ENCODE peak calls at places on chromosomes 7 and 10, in seven cellular contexts. K is cardiac muscle cell, M is GM20000, W is endothelial cell, B is brain microvascular endothelial cell, Z is H9, F is OCI-LY7. N is an unnamed sample.

GRCh38 chr7:130793855-130794618 is 60.0 kb upstream of the KLF14 start:
- DNase-seq in F (no peak), Z (no peak), K (peak), B (peak), W (no peak), M (no peak), N (no peak)

GRCh38 chr10:52198540-52198939 is 115.5 kb upstream of the DKK1 start:
- DNase-seq in F (no peak), W (no peak), K (peak), Z (no peak), M (no peak), B (peak), N (no peak)

GRCh38 chr10:100565206-100565985 is 29.7 kb downstream of the HIF1AN start:
- DNase-seq in Z (peak), B (no peak), F (no peak), M (no peak), K (no peak), W (no peak), N (no peak)

GRCh38 chr10:74824184-74825032 is 2.0 kb upstream of the KAT6B start:
- DNase-seq in Z (peak), K (peak), F (peak), M (no peak), B (no peak), W (peak), N (no peak)

GRCh38 chr10:93305122-93305521 is 177.0 kb downstream of the MYOF start:
- DNase-seq in B (no peak), K (no peak), Z (no peak), M (no peak), F (no peak), W (no peak), N (no peak)

GRCh38 chr7:143384741-143385631 is 3.8 kb downstream of the ZYX start:
- DNase-seq in Z (peak), M (no peak), B (no peak), F (no peak), K (peak), W (no peak), N (no peak)

GRCh38 chr7:158252081-158252836 is 335.4 kb downstream of the PTPRN2 start:
- DNase-seq in B (no peak), F (no peak), Z (peak), M (no peak), K (no peak), W (no peak), N (peak)

GRCh38 chr7:4325732-4326131 is 356.4 kb upstream of the FOXK1 start:
- DNase-seq in K (no peak), Z (no peak), M (no peak), F (no peak), B (no peak), W (no peak), N (no peak)

GRCh38 chr10:103265712-103266329 is 11.1 kb upstream of the INA start:
- DNase-seq in Z (peak), K (peak), F (peak), B (peak), W (peak), M (peak), N (peak)

GRCh38 chr10:121165276-121165675 is 314.1 kb downstream of the WDR11 start:
- DNase-seq in Z (no peak), B (peak), K (peak), M (no peak), F (no peak), W (no peak), N (no peak)

GRCh38 chr10:22230331-22230833 is 12.6 kb upstream of the EBLN1 start:
- DNase-seq in K (peak), M (peak), F (peak), W (peak), Z (no peak), B (peak), N (no peak)

GRCh38 chr10:72316748-72317435 is 37.8 kb downstream of the DNAJB12 start:
- DNase-seq in Z (no peak), W (no peak), K (no peak), F (peak), B (no peak), M (no peak), N (no peak)

GRCh38 chr10:110007171-110007700 is 548 bp upstream of the ADD3 start:
- DNase-seq in F (no peak), B (no peak), K (no peak), Z (no peak), M (peak), W (no peak), N (no peak)

GRCh38 chr10:30160431-30160982 is 101.1 kb upstream of the JCAD start:
- DNase-seq in M (peak), F (no peak), Z (no peak), K (peak), B (no peak), W (no peak), N (no peak)

GRCh38 chr7:96547371-96547811 is 162.3 kb downstream of the SEM1 start:
- DNase-seq in W (no peak), F (no peak), B (no peak), Z (no peak), K (no peak), M (no peak), N (no peak)

GRCh38 chr7:141071855-141072547 is 1.9 kb upstream of the TMEM178B start:
- DNase-seq in K (no peak), F (no peak), Z (peak), B (no peak), W (no peak), M (no peak), N (no peak)

GRCh38 chr7:128842674-128843641 is 12.8 kb downstream of the FLNC start:
- DNase-seq in W (no peak), K (no peak), B (no peak), M (no peak), Z (no peak), F (no peak), N (no peak)

GRCh38 chr10:71314028-71314693 is 4.9 kb upstream of the SLC29A3 start:
- DNase-seq in F (peak), M (peak), K (peak), W (peak), Z (peak), B (no peak), N (no peak)

GRCh38 chr10:126705951-126706565 is 35.6 kb upstream of the C10orf90 start:
- DNase-seq in B (no peak), F (no peak), K (no peak), Z (no peak), M (no peak), W (no peak), N (no peak)

GRCh38 chr7:124667754-124668153 is 97.8 kb downstream of the GPR37 start:
- DNase-seq in Z (no peak), F (no peak), B (no peak), K (no peak), W (no peak), M (no peak), N (no peak)

GRCh38 chr10:36888925-36889573 is 236.3 kb upstream of the ANKRD30A start:
- DNase-seq in W (peak), B (peak), F (peak), K (peak), Z (peak), M (peak), N (no peak)

GRCh38 chr10:86632009-86632800 is 22.1 kb upstream of the OPN4 start:
- DNase-seq in F (no peak), W (peak), M (no peak), K (peak), Z (peak), B (no peak), N (no peak)

GRCh38 chr7:78794101-78794500 is 659.4 kb downstream of the MAGI2 start:
- DNase-seq in F (no peak), B (peak), K (no peak), M (no peak), W (no peak), Z (no peak), N (no peak)

GRCh38 chr10:104076743-104077160 is 8.9 kb downstream of the COL17A1 start:
- DNase-seq in Z (peak), K (peak), M (no peak), F (no peak), W (no peak), B (peak), N (no peak)

GRCh38 chr10:87865201-87866025 is 2.0 kb downstream of the PTEN start:
- DNase-seq in M (no peak), B (no peak), F (peak), W (no peak), Z (no peak), K (no peak), N (no peak)

GRCh38 chr10:67663449-67664087 is 32.4 kb downstream of the CTNNA3 start:
- DNase-seq in F (no peak), K (no peak), W (no peak), Z (peak), B (no peak), M (no peak), N (no peak)

GRCh38 chr10:34491666-34492065 is 323.4 kb downstream of the PARD3 start:
- DNase-seq in K (peak), Z (no peak), M (no peak), B (peak), W (no peak), F (no peak), N (no peak)
- TF ChIP-seq CTCF in K (no peak), Z (no peak), M (no peak), B (no peak), W (no peak), F (no peak), N (no peak)

DNA sequence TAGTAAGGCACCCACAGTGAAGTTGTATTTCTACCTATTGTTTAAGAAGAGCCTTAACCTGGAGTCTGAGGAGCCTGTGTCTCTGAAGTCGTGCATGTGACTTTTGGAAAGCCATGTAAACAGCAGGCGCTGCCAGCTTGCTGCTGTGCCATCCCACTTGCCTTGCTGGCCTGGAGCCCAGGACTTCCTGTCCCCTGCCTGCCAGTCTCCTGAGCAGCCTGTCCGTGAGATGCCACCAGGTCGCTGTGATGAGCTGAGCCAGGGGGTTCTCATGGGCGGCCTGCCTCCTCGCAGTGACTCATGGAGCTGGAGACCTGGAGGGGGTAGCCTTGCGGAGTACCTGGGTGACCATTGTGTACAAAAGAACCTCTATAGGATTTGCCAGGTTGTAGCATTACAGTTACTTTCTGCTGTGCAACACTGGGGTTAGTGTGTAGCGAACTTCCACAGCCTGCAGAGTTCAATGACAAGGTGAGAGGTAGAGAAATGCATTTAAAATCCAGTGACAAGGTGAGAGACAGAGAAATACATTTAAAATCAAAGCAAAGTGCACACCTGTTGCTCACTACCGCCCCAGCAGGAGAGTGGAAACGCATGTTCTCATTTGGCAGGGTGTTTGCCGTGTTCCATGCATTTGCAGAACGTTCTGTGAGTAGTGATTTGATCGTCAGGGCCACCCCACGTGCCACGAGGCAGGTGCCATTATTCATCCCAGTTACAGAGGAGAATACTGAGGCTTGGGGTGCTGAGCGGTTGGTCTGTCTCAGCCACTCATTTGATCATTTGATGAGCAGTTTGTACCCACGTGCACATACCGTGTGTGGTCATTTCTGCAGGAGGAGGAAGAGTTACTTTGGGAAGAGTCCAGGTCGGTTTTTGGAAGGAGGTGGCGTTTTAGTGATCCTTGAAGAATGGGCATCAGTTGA is 36.6 kb upstream of the BHLHA15 start:
- DNase-seq in K (no peak), B (no peak), M (no peak), Z (no peak), F (no peak), W (no peak), N (no peak)
- TF ChIP-seq CTCF in K (no peak), B (no peak), M (no peak), Z (peak), F (peak), W (no peak), N (no peak)

DNA sequence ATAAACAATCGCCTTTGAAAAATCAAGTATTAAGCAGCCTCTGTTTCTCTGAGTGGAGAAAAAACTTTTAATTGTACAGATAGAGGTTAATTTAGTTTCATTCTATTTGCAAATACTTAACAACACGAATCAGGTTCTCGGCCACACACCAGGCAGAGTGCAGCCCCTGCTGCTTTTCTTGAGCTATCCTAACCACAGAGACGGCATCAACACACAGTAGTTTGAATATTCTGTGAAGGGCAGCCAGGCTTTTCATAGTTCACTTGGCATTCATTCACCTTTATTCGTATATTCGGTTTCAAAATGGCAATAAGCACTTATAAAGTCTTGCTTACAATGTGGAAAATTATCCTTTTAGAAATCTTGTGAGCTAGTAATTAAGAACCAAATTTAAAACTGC is 5.7 kb downstream of the ADARB2 start:
- DNase-seq in W (no peak), B (no peak), F (no peak), M (no peak), K (no peak), Z (no peak), N (no peak)
- TF ChIP-seq CTCF in W (no peak), B (no peak), F (no peak), M (no peak), K (no peak), Z (no peak), N (no peak)

GRCh38 chr7:47978790-47979144 is 648 bp downstream of the HUS1 start:
- DNase-seq in F (no peak), B (no peak), K (no peak), M (no peak), W (no peak), Z (no peak), N (no peak)

GRCh38 chr7:47982610-47983009 is 3.2 kb upstream of the HUS1 start:
- DNase-seq in W (no peak), K (no peak), B (no peak), F (no peak), M (no peak), Z (no peak), N (no peak)

GRCh38 chr7:47979832-47980181 is 392 bp upstream of the HUS1 start:
- DNase-seq in K (no peak), B (no peak), Z (no peak), M (no peak), F (no peak), W (no peak), N (no peak)

GRCh38 chr7:47973739-47974138 is 5.7 kb downstream of the HUS1 start:
- DNase-seq in K (no peak), B (no peak), W (no peak), F (no peak), Z (no peak), M (no peak), N (no peak)

DNA sequence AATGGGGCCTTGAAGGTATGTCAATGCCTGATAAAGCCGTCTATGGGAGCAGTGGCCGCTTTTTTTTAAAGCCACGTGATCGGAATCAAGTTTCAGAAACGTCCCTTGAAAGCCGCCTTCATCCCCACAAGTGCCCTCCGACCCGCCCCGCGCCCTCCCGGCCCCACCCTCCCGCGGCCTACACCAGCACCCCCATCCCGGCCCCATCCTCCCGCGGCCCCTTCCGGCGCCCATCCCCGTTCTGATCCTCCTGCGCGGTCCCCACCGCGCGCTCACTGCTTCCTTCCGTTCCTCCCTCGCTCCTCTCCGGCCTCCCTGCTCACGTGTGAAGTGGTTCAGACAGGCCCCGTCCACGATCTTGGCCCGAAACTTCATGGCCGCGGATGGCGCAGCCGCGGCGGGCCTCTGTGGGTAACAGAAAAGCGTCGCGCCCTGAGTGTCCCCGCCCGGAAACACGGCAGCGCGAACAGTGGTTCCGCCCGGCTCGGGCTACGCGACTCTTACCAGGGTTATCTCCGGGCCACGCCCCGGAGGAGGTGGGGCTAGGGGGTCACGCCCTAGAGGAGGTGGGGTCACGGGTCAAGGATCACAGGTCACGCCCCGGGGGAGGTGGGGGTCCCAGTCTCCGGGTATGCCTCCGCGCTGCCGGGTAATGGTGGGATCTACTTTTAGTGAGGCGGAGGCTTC is at the start of gene HUS1:
- DNase-seq in Z (peak), M (peak), K (peak), F (peak), W (peak), B (peak), N (peak)
- TF ChIP-seq CTCF in Z (no peak), M (no peak), K (no peak), F (no peak), W (no peak), B (no peak), N (no peak)

DNA sequence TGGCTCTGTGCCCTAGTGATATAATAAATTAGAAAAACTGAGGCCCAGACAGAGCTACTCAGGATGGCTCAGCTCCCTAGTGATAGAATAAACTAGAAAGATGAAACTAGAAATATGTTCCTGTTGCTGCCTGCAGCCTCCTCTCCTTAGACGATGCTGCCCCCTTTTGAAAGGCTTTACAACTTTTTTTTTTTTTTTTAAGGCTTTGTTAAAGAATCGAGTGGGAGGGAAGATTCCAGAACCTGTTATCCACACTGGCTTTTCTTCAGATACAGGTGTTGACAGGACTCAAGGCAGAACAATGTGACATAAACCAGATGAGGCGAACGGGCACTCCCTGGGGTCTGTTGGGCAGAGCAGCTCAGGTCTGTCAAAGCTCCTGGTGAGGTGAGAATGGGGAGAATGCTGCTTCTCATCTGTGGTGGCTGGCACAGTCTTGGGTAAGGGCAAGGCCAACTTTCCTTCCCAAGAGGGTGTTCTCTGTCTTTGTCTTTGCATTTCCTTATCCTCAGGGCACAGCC is 175.1 kb downstream of the COBL start:
- DNase-seq in Z (no peak), W (peak), M (no peak), B (peak), F (peak), K (peak), N (no peak)
- TF ChIP-seq CTCF in Z (peak), W (peak), M (no peak), B (peak), F (peak), K (peak), N (peak)

DNA sequence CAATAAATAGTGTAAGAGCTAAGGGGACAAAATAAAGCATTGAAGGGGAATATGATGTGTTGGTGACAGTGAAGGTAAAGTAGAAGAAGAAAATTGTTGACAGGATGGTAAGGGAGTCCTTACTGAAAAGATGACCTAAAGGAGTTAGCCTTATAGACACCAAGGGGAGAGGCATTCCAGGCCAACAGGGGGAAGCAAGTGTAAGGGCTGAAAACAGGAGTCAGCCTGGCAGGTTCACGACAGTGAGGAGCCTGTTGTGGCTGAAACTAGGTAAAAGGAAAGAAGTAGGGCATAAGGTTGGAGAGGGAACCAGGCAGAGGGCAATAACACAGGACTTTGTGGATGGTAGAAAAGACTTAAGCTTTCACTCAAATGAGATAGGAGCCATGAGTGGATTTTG is 34.0 kb downstream of the PNLIPRP3 start:
- DNase-seq in Z (no peak), M (no peak), B (no peak), W (no peak), K (no peak), F (no peak), N (no peak)
- TF ChIP-seq CTCF in Z (no peak), M (no peak), B (no peak), W (no peak), K (no peak), F (no peak), N (no peak)

DNA sequence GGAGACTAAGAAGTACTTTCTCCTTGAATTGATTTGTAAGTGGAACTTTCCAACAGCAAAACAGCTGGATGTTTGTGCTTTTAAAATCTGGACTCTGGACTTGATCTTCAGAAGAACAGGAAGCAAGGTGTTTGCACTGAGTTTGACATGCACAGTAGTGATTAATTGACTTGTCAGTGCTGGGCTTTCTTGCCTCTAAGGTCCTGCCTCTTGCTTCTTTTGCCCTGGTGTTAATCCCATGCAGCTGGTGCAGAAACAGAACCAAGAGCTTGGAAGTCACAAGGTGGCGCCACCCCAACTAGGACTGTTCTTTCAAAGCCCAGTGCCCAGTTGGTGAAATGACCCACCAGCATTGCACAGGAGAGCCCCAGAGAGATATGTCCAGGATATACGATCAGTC is 66.8 kb upstream of the SEPHS1 start:
- DNase-seq in Z (peak), K (peak), F (no peak), W (peak), B (peak), M (no peak), N (no peak)
- TF ChIP-seq CTCF in Z (peak), K (peak), F (peak), W (no peak), B (peak), M (no peak), N (peak)